ENCODE peak calls at places on chromosomes 12 and 14, in four cellular contexts. One of them, this sample, is unnamed. For H3K4me1, the result is how much of the 10 kb centered on the place peaks cover.

GRCh38 chr12:32947203-32947795 is 50.7 kb upstream of the PKP2 start:
- DNase-seq in mesenchymal stem cell: peak
- DNase-seq in OCI-LY7: peak
- DNase-seq in MM.1S: peak
- DNase-seq in this sample: peak

GRCh38 chr12:13049816-13050215 is 5.6 kb downstream of the FAM234B start:
- DNase-seq in mesenchymal stem cell: peak
- DNase-seq in MM.1S: no peak
- DNase-seq in OCI-LY7: no peak
- DNase-seq in this sample: no peak

GRCh38 chr14:87252103-87252502 is 740.9 kb downstream of the GALC start:
- DNase-seq in OCI-LY7: no peak
- DNase-seq in mesenchymal stem cell: peak
- DNase-seq in MM.1S: no peak
- DNase-seq in this sample: peak

GRCh38 chr12:72790273-72790672 is 518.1 kb downstream of the TRHDE start:
- DNase-seq in MM.1S: no peak
- DNase-seq in mesenchymal stem cell: no peak
- DNase-seq in OCI-LY7: no peak
- DNase-seq in this sample: no peak

GRCh38 chr14:94341654-94342333 is 18.7 kb upstream of the SERPINA6 start:
- DNase-seq in mesenchymal stem cell: no peak
- DNase-seq in OCI-LY7: no peak
- DNase-seq in MM.1S: no peak
- DNase-seq in this sample: no peak

GRCh38 chr12:56230449-56231183 is 765 bp downstream of the SLC39A5 start:
- DNase-seq in mesenchymal stem cell: no peak
- DNase-seq in OCI-LY7: no peak
- DNase-seq in MM.1S: no peak
- DNase-seq in this sample: peak

GRCh38 chr12:11623382-11623781 is 26.1 kb upstream of the ETV6 start:
- DNase-seq in mesenchymal stem cell: peak
- DNase-seq in OCI-LY7: no peak
- DNase-seq in MM.1S: no peak
- DNase-seq in this sample: no peak

GRCh38 chr14:96143906-96144305 is 60.7 kb upstream of the BDKRB2 start:
- DNase-seq in MM.1S: no peak
- DNase-seq in OCI-LY7: no peak
- DNase-seq in mesenchymal stem cell: no peak
- DNase-seq in this sample: no peak

GRCh38 chr14:104731249-104731924 is 7.4 kb downstream of the ADSS1 start:
- DNase-seq in OCI-LY7: peak
- DNase-seq in MM.1S: no peak
- DNase-seq in mesenchymal stem cell: peak
- DNase-seq in this sample: peak

GRCh38 chr14:104730504-104730903 is 6.5 kb downstream of the ADSS1 start:
- DNase-seq in MM.1S: no peak
- DNase-seq in mesenchymal stem cell: no peak
- DNase-seq in OCI-LY7: no peak
- DNase-seq in this sample: no peak

GRCh38 chr14:104732931-104733681 is 9.1 kb downstream of the ADSS1 start:
- DNase-seq in mesenchymal stem cell: no peak
- DNase-seq in MM.1S: no peak
- DNase-seq in OCI-LY7: no peak
- DNase-seq in this sample: no peak

GRCh38 chr14:104732355-104732804 is 8.4 kb downstream of the ADSS1 start:
- DNase-seq in MM.1S: no peak
- DNase-seq in mesenchymal stem cell: no peak
- DNase-seq in OCI-LY7: no peak
- DNase-seq in this sample: no peak

DNA sequence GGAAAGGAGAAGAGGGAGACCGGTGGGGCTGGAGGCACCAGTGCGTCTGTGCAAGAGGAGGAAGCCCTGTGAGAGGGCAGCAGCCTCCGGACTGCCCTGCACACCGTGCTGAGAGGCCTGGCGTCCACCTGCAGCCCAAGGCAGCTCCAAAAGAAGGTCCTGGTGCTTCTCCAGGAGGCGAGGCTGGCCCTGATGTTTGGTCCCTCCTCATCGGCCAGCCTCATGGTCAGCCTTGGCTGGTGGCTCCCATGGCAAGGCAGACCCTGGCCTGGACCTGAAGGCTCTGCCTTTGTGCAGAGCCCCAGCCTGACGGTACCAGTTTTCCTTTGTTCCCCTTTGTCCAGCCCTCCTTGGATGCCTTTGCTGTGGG is 7.9 kb downstream of the ADSS1 start:
- DNase-seq in OCI-LY7: no peak
- DNase-seq in mesenchymal stem cell: no peak
- DNase-seq in MM.1S: no peak
- DNase-seq in this sample: no peak
- H3K4me1 ChIP-seq in OCI-LY7: under half
- H3K4me1 ChIP-seq in mesenchymal stem cell: under half
- H3K4me1 ChIP-seq in MM.1S: under half
- H3K4me1 ChIP-seq in this sample: under half

GRCh38 chr12:96034631-96035282 is 630 bp downstream of the LTA4H start:
- DNase-seq in MM.1S: no peak
- DNase-seq in mesenchymal stem cell: peak
- DNase-seq in OCI-LY7: peak
- DNase-seq in this sample: peak

GRCh38 chr12:96035283-96036236 is at the start of gene LTA4H:
- DNase-seq in OCI-LY7: peak
- DNase-seq in mesenchymal stem cell: peak
- DNase-seq in MM.1S: peak
- DNase-seq in this sample: peak

GRCh38 chr12:96033549-96034389 is 1.6 kb downstream of the LTA4H start:
- DNase-seq in OCI-LY7: peak
- DNase-seq in MM.1S: no peak
- DNase-seq in mesenchymal stem cell: no peak
- DNase-seq in this sample: no peak

GRCh38 chr12:96040305-96041133 is 5.1 kb upstream of the LTA4H start:
- DNase-seq in MM.1S: no peak
- DNase-seq in OCI-LY7: no peak
- DNase-seq in mesenchymal stem cell: no peak
- DNase-seq in this sample: no peak

GRCh38 chr12:96036765-96037455 is 1.5 kb upstream of the LTA4H start:
- DNase-seq in mesenchymal stem cell: no peak
- DNase-seq in OCI-LY7: no peak
- DNase-seq in MM.1S: no peak
- DNase-seq in this sample: no peak
- H2AFZ ChIP-seq in mesenchymal stem cell: no peak
- H2AFZ ChIP-seq in OCI-LY7: peak
- H2AFZ ChIP-seq in MM.1S: no peak
- H2AFZ ChIP-seq in this sample: no peak

GRCh38 chr14:65210827-65211192 is 108.5 kb upstream of the MAX start:
- DNase-seq in OCI-LY7: no peak
- DNase-seq in MM.1S: no peak
- DNase-seq in mesenchymal stem cell: peak
- DNase-seq in this sample: no peak
- H3K4me2 ChIP-seq in OCI-LY7: peak
- H3K4me2 ChIP-seq in MM.1S: peak
- H3K4me2 ChIP-seq in mesenchymal stem cell: no peak
- H3K4me2 ChIP-seq in this sample: no peak

GRCh38 chr14:68399971-68400370 is 392.9 kb downstream of the ZFP36L1 start:
- DNase-seq in mesenchymal stem cell: no peak
- DNase-seq in OCI-LY7: peak
- DNase-seq in MM.1S: no peak
- DNase-seq in this sample: no peak
- H3K4me1 ChIP-seq in mesenchymal stem cell: under half
- H3K4me1 ChIP-seq in OCI-LY7: half or more
- H3K4me1 ChIP-seq in MM.1S: under half
- H3K4me1 ChIP-seq in this sample: under half

DNA sequence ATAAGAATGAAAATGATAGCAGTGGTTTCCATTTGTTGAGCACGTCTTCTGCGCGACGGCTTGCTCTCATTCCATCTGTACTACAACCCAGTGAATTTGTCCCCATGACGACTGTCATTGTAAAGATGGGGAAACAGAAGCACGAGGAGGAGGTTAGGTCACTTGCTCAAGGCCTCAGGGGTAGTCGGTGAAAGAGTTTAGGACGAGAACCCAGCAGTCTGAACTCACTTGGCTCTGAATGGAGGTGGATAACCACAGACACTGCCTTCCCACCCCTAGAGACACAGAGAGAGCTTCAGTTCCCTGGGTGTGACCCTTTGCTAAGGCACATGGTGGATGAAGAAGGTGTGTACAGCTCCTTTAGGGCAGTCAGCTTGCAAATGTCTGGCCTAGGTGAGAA is 30.9 kb upstream of the PLEKHG3 start:
- DNase-seq in OCI-LY7: no peak
- DNase-seq in MM.1S: no peak
- DNase-seq in mesenchymal stem cell: no peak
- DNase-seq in this sample: no peak
- H2AFZ ChIP-seq in OCI-LY7: no peak
- H2AFZ ChIP-seq in MM.1S: no peak
- H2AFZ ChIP-seq in mesenchymal stem cell: no peak
- H2AFZ ChIP-seq in this sample: no peak

DNA sequence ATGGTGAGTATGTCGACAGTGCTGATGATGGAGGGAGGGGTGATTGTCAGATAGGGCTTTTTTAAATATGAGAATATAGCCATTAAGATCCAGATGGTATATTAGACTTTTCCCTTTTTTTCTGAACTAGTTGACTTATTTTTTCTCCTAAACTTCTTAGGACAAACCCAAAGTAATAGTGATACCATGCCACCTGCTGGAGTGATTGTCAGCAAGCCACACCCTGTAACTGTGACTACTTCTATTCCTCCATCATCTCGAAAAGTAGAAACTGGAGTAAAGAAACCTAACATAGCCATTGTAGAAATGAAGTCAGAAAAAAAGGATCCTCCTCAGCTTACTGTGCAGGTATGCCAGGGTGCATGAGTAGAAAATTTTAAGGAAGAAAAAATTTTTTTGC is 40.1 kb downstream of the KIAA0586 start:
- DNase-seq in MM.1S: no peak
- DNase-seq in mesenchymal stem cell: no peak
- DNase-seq in OCI-LY7: no peak
- DNase-seq in this sample: no peak
- H3K4me2 ChIP-seq in MM.1S: no peak
- H3K4me2 ChIP-seq in mesenchymal stem cell: no peak
- H3K4me2 ChIP-seq in OCI-LY7: no peak
- H3K4me2 ChIP-seq in this sample: no peak

DNA sequence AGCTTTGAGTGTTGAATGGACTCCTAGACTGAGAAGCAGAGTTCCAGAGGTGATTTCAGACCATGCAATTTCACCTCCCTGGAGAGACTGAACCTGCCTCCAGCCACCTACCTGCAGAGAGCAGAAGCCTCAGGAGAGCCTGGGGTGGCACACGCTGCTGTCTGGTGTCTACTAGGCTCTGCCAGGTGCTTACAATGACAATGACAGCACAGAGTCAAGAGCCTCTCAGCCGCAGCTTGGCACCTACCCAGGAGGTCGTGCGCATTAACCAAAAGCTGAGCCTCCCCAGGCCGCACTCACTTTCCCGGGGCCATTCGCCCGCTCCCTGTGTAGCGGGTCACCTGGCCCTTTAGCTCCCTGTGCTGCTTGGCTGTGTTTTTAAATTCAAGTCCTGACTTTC is 63.2 kb downstream of the TESC start:
- DNase-seq in OCI-LY7: no peak
- DNase-seq in mesenchymal stem cell: no peak
- DNase-seq in MM.1S: no peak
- DNase-seq in this sample: no peak
- H3K4me1 ChIP-seq in OCI-LY7: under half
- H3K4me1 ChIP-seq in mesenchymal stem cell: under half
- H3K4me1 ChIP-seq in MM.1S: under half
- H3K4me1 ChIP-seq in this sample: half or more

GRCh38 chr12:40693503-40693863 is 1.2 kb downstream of the CNTN1 start:
- DNase-seq in OCI-LY7: no peak
- DNase-seq in MM.1S: no peak
- DNase-seq in mesenchymal stem cell: no peak
- DNase-seq in this sample: no peak

GRCh38 chr12:40692617-40693502 is 621 bp downstream of the CNTN1 start:
- DNase-seq in OCI-LY7: no peak
- DNase-seq in MM.1S: no peak
- DNase-seq in mesenchymal stem cell: no peak
- DNase-seq in this sample: no peak

GRCh38 chr12:40688085-40688725 is 4.0 kb upstream of the CNTN1 start:
- DNase-seq in OCI-LY7: no peak
- DNase-seq in MM.1S: no peak
- DNase-seq in mesenchymal stem cell: no peak
- DNase-seq in this sample: no peak

GRCh38 chr12:40689576-40689975 is 2.7 kb upstream of the CNTN1 start:
- DNase-seq in MM.1S: no peak
- DNase-seq in OCI-LY7: no peak
- DNase-seq in mesenchymal stem cell: no peak
- DNase-seq in this sample: no peak

GRCh38 chr12:40691913-40692616 is at the start of gene CNTN1:
- DNase-seq in OCI-LY7: no peak
- DNase-seq in mesenchymal stem cell: peak
- DNase-seq in MM.1S: peak
- DNase-seq in this sample: no peak
- H2AFZ ChIP-seq in OCI-LY7: no peak
- H2AFZ ChIP-seq in mesenchymal stem cell: no peak
- H2AFZ ChIP-seq in MM.1S: peak
- H2AFZ ChIP-seq in this sample: no peak

GRCh38 chr14:30267141-30267540 is 291.8 kb upstream of the G2E3 start:
- DNase-seq in MM.1S: no peak
- DNase-seq in OCI-LY7: no peak
- DNase-seq in mesenchymal stem cell: peak
- DNase-seq in this sample: no peak
- H3K4me2 ChIP-seq in MM.1S: no peak
- H3K4me2 ChIP-seq in OCI-LY7: no peak
- H3K4me2 ChIP-seq in mesenchymal stem cell: no peak
- H3K4me2 ChIP-seq in this sample: no peak

GRCh38 chr12:9762369-9762768 is 1.7 kb upstream of the CD69 start:
- DNase-seq in mesenchymal stem cell: no peak
- DNase-seq in OCI-LY7: no peak
- DNase-seq in MM.1S: no peak
- DNase-seq in this sample: no peak

GRCh38 chr12:9763025-9763424 is 2.3 kb upstream of the CD69 start:
- DNase-seq in MM.1S: no peak
- DNase-seq in OCI-LY7: no peak
- DNase-seq in mesenchymal stem cell: no peak
- DNase-seq in this sample: no peak

GRCh38 chr12:9760699-9761406 is at the start of gene CD69:
- DNase-seq in OCI-LY7: peak
- DNase-seq in mesenchymal stem cell: peak
- DNase-seq in MM.1S: no peak
- DNase-seq in this sample: no peak

GRCh38 chr12:9759680-9760592 is 765 bp downstream of the CD69 start:
- DNase-seq in MM.1S: no peak
- DNase-seq in mesenchymal stem cell: no peak
- DNase-seq in OCI-LY7: no peak
- DNase-seq in this sample: no peak

GRCh38 chr12:9761407-9761736 is 671 bp upstream of the CD69 start:
- DNase-seq in mesenchymal stem cell: peak
- DNase-seq in MM.1S: no peak
- DNase-seq in OCI-LY7: no peak
- DNase-seq in this sample: no peak
- H3K4me1 ChIP-seq in mesenchymal stem cell: under half
- H3K4me1 ChIP-seq in MM.1S: under half
- H3K4me1 ChIP-seq in OCI-LY7: half or more
- H3K4me1 ChIP-seq in this sample: under half